ENCODE peak calls at places on chromosomes 3 and 15, in four cellular contexts. V is K562, W is HL-60, I is GM12878. D is an unnamed sample.

GRCh38 chr3:119562307-119562961 is 3.0 kb upstream of the CD80 start:
- DNase-seq in V (no peak), W (peak), I (peak), D (no peak)

GRCh38 chr15:77497108-77497737 is 76.5 kb downstream of the HMG20A start:
- DNase-seq in V (no peak), W (no peak), I (no peak), D (no peak)

GRCh38 chr15:51780636-51781035 is 29.2 kb downstream of the TMOD2 start:
- DNase-seq in V (no peak), W (no peak), I (no peak), D (no peak)

GRCh38 chr3:151003024-151003771 is 30.7 kb upstream of the CLRN1 start:
- DNase-seq in V (no peak), W (no peak), I (no peak), D (no peak)

GRCh38 chr3:135263331-135263730 is 468.3 kb downstream of the EPHB1 start:
- DNase-seq in V (no peak), W (no peak), I (no peak), D (no peak)

GRCh38 chr3:12506201-12506600 is 21.9 kb downstream of the TSEN2 start:
- DNase-seq in V (no peak), W (no peak), I (no peak), D (no peak)

GRCh38 chr15:94306700-94307650 is 75.6 kb downstream of the MCTP2 start:
- DNase-seq in V (no peak), W (peak), I (peak), D (peak)

GRCh38 chr3:73600293-73600938 is 24.3 kb downstream of the PDZRN3 start:
- DNase-seq in V (no peak), W (no peak), I (no peak), D (no peak)

GRCh38 chr3:127448161-127448561 is 142.4 kb downstream of the TPRA1 start:
- DNase-seq in V (no peak), W (no peak), I (no peak), D (no peak)

GRCh38 chr3:194851254-194851653 is 165.6 kb downstream of the FAM43A start:
- DNase-seq in V (no peak), W (no peak), I (no peak), D (no peak)

GRCh38 chr15:57406040-57406772 is 29.9 kb downstream of the CGNL1 start:
- DNase-seq in V (no peak), W (no peak), I (no peak), D (no peak)

GRCh38 chr3:34292605-34293300 is 494.3 kb downstream of the PDCD6IP start:
- DNase-seq in V (no peak), W (no peak), I (no peak), D (no peak)

GRCh38 chr3:111739241-111739952 is 119.7 kb upstream of the PHLDB2 start:
- DNase-seq in V (no peak), W (no peak), I (no peak), D (no peak)

GRCh38 chr3:63662500-63662899 is 10.0 kb downstream of the SNTN start:
- DNase-seq in V (peak), W (no peak), I (no peak), D (no peak)

GRCh38 chr3:71537211-71537611 is 46.3 kb downstream of the FOXP1 start:
- DNase-seq in V (no peak), W (no peak), I (no peak), D (no peak)
- TF ChIP-seq SPI1 in V (no peak), W (no peak), I (no peak), D (no peak)

DNA sequence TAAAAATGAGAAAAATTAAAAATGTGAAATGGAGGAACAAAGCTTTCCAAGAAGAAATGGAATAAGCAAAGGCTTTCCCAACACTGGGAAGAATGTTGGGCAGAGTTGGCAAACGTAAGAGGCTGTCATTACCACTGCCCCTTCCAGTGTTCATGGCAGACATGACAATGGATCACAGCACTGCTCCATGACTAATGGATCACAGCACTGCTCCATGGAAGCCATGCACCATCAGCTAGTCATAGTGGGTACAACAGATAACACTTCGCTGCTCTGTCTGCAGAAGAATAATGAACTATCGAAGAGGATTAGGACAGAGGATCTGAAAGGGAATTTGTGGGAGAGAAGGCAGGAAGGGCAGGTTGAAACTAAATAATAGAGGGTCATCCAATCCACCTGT is 5.0 kb downstream of the CAV3 start:
- DNase-seq in V (no peak), W (no peak), I (no peak), D (no peak)
- TF ChIP-seq SPI1 in V (no peak), W (no peak), I (no peak), D (no peak)

GRCh38 chr3:79917561-79917960 is 149.8 kb upstream of the ROBO1 start:
- DNase-seq in V (no peak), W (no peak), I (no peak), D (no peak)
- TF ChIP-seq SPI1 in V (no peak), W (no peak), I (no peak), D (no peak)

DNA sequence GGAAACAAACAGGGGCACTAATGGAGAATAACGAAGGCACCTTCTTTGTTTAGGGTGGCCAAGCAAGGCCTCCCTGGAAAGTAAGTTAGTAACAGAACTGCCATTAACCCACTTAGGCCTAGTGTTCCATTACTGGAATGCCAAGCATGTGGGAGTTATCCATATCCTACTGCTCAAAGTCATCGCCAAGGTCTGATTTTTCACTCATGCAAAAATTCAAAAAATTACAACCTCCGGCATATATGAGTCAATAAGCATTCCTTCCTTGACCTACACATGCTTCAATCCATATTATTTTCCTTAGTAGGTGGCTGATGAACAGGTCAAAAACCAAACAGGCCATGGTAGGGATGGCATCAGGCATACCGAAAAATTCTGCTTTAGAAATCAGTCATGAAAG is 1097.2 kb downstream of the FHIT start:
- DNase-seq in V (no peak), W (no peak), I (no peak), D (no peak)
- TF ChIP-seq SPI1 in V (no peak), W (no peak), I (no peak), D (no peak)

D was measured in GM12891.